ENCODE peak calls at places on chromosomes 2 and 18, in six cellular contexts. F, W, P, M, U and Q are unnamed samples.

GRCh38 chr2:240440251-240440650 is 4.8 kb downstream of the GPC1 start:
- DNase-seq in F (no peak), W (no peak), P (no peak), M (peak), U (no peak), Q (no peak)

GRCh38 chr18:44474067-44474411 is 206.6 kb upstream of the SETBP1 start:
- DNase-seq in F (no peak), W (no peak), P (no peak), M (no peak), U (no peak), Q (no peak)

GRCh38 chr18:68316636-68317035 is 398.3 kb downstream of the TMX3 start:
- DNase-seq in F (no peak), W (no peak), P (no peak), M (no peak), U (no peak), Q (no peak)

GRCh38 chr2:140473851-140474250 is 1657.0 kb downstream of the LRP1B start:
- DNase-seq in F (no peak), W (no peak), P (no peak), M (no peak), U (no peak), Q (no peak)

GRCh38 chr2:102449370-102449974 is 23.6 kb upstream of the SLC9A4 start:
- DNase-seq in F (no peak), W (no peak), P (peak), M (no peak), U (peak), Q (no peak)

GRCh38 chr2:80288576-80288975 is 16.0 kb downstream of the LRRTM1 start:
- DNase-seq in F (no peak), W (no peak), P (no peak), M (no peak), U (no peak), Q (peak)

GRCh38 chr2:215476424-215476823 is 40.6 kb upstream of the FN1 start:
- DNase-seq in F (no peak), W (no peak), P (no peak), M (no peak), U (no peak), Q (no peak)

GRCh38 chr18:24786027-24786426 is 325.6 kb downstream of the HRH4 start:
- DNase-seq in F (no peak), W (no peak), P (no peak), M (no peak), U (no peak), Q (no peak)

GRCh38 chr2:212845941-212846340 is 305.5 kb downstream of the IKZF2 start:
- DNase-seq in F (no peak), W (no peak), P (no peak), M (no peak), U (no peak), Q (no peak)

GRCh38 chr2:54212456-54212855 is 43.6 kb downstream of the TSPYL6 start:
- DNase-seq in F (no peak), W (no peak), P (peak), M (no peak), U (no peak), Q (no peak)

GRCh38 chr18:62682396-62682795 is 32.9 kb upstream of the PHLPP1 start:
- DNase-seq in F (no peak), W (no peak), P (no peak), M (no peak), U (no peak), Q (no peak)

GRCh38 chr2:172234716-172235661 is 132.3 kb upstream of the DLX2 start:
- DNase-seq in F (no peak), W (peak), P (no peak), M (no peak), U (no peak), Q (no peak)

GRCh38 chr2:172253190-172254052 is 150.7 kb upstream of the DLX2 start:
- DNase-seq in F (no peak), W (peak), P (peak), M (no peak), U (peak), Q (no peak)

GRCh38 chr2:74507926-74508520 is 528 bp upstream of the PCGF1 start:
- DNase-seq in F (no peak), W (peak), P (no peak), M (peak), U (no peak), Q (no peak)

GRCh38 chr18:60671022-60671421 is 298.4 kb upstream of the MC4R start:
- DNase-seq in F (no peak), W (no peak), P (no peak), M (no peak), U (no peak), Q (no peak)

GRCh38 chr2:75142081-75142480 is 57.2 kb downstream of the TACR1 start:
- DNase-seq in F (no peak), W (no peak), P (no peak), M (no peak), U (peak), Q (peak)

GRCh38 chr2:24164416-24164973 is 10.4 kb upstream of the FAM228A start:
- DNase-seq in F (peak), W (no peak), P (no peak), M (no peak), U (peak), Q (no peak)

GRCh38 chr2:232854082-232854481 is 16.0 kb upstream of the SNORC start:
- DNase-seq in F (no peak), W (no peak), P (no peak), M (no peak), U (peak), Q (no peak)

GRCh38 chr2:107669335-107669734 is 157.4 kb upstream of the RGPD4 start:
- DNase-seq in F (no peak), W (no peak), P (no peak), M (no peak), U (peak), Q (no peak)

GRCh38 chr2:36479406-36479805 is 118.6 kb downstream of the FEZ2 start:
- DNase-seq in F (no peak), W (no peak), P (no peak), M (no peak), U (no peak), Q (no peak)

GRCh38 chr18:23701017-23701416 is 11.8 kb downstream of the LAMA3 start:
- DNase-seq in F (no peak), W (no peak), P (no peak), M (no peak), U (no peak), Q (no peak)

GRCh38 chr2:196441527-196441926 is 198.0 kb upstream of the CCDC150 start:
- DNase-seq in F (no peak), W (no peak), P (no peak), M (no peak), U (no peak), Q (no peak)

GRCh38 chr2:189613077-189613636 is 32.6 kb upstream of the SLC40A1 start:
- DNase-seq in F (no peak), W (no peak), P (no peak), M (no peak), U (peak), Q (no peak)

GRCh38 chr2:235495373-235496238 is 1.8 kb downstream of the AGAP1 start:
- DNase-seq in F (no peak), W (no peak), P (no peak), M (no peak), U (no peak), Q (no peak)

GRCh38 chr18:10530852-10531251 is 5.0 kb downstream of the NAPG start:
- DNase-seq in F (no peak), W (no peak), P (no peak), M (no peak), U (no peak), Q (no peak)

GRCh38 chr2:182372661-182373060 is 54.2 kb downstream of the PDE1A start:
- DNase-seq in F (no peak), W (no peak), P (peak), M (no peak), U (peak), Q (peak)

GRCh38 chr18:62741118-62741566 is 25.8 kb downstream of the PHLPP1 start:
- DNase-seq in F (no peak), W (no peak), P (no peak), M (no peak), U (peak), Q (peak)

GRCh38 chr2:30334738-30335426 is 103.5 kb downstream of the LBH start:
- DNase-seq in F (peak), W (no peak), P (no peak), M (no peak), U (peak), Q (no peak)

GRCh38 chr18:76499596-76500340 is 4.7 kb upstream of the ZNF516 start:
- DNase-seq in F (peak), W (no peak), P (no peak), M (no peak), U (no peak), Q (no peak)

GRCh38 chr2:195322324-195322723 is 334.7 kb upstream of the SLC39A10 start:
- DNase-seq in F (no peak), W (peak), P (no peak), M (no peak), U (peak), Q (no peak)

GRCh38 chr2:199594443-199594842 is 136.7 kb upstream of the SATB2 start:
- DNase-seq in F (no peak), W (no peak), P (no peak), M (no peak), U (no peak), Q (no peak)

DNA sequence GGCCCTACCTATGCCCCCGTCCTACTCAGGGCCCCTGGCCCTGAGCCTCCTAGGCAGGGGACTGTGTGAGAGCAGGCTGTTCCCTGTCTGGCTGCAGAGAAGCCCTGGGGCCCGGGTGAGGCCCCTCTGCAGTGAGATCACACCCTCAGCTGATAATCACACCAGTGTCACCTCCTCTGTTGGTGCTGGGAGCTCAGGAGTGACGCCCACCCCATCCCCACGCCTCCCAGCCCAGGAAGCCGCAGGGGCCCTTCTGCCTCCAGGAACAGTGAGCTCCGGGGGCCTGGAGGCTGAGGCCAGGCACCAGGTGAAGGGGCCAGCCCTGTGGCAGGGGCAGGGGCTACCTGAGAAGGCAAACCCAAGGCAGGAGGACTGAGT is 20.0 kb downstream of the KCNIP3 start:
- DNase-seq in F (no peak), W (no peak), P (peak), M (no peak), U (no peak), Q (no peak)
- TF ChIP-seq POLR2A in F (no peak), W (no peak), P (no peak), M (no peak), U (no peak), Q (no peak)

GRCh38 chr18:35242426-35242825 is 1.6 kb downstream of the ZNF397 start:
- DNase-seq in F (no peak), W (no peak), P (no peak), M (no peak), U (no peak), Q (no peak)

GRCh38 chr18:35241523-35241804 is 630 bp downstream of the ZNF397 start:
- DNase-seq in F (peak), W (no peak), P (no peak), M (no peak), U (no peak), Q (no peak)

GRCh38 chr18:35244671-35245070 is 3.8 kb downstream of the ZNF397 start:
- DNase-seq in F (no peak), W (no peak), P (no peak), M (no peak), U (no peak), Q (no peak)

GRCh38 chr18:35239314-35239713 is 1.5 kb upstream of the ZNF397 start:
- DNase-seq in F (no peak), W (no peak), P (no peak), M (no peak), U (no peak), Q (no peak)

GRCh38 chr18:35240664-35241522 is at the start of gene ZNF397:
- DNase-seq in F (peak), W (peak), P (peak), M (peak), U (peak), Q (peak)
- TF ChIP-seq POLR2A in F (peak), W (peak), P (peak), M (peak), U (peak), Q (peak)

GRCh38 chr2:168802825-168803726 is 639 bp downstream of the NOSTRIN start:
- DNase-seq in F (no peak), W (no peak), P (no peak), M (no peak), U (no peak), Q (no peak)
- TF ChIP-seq POLR2A in F (no peak), W (no peak), P (no peak), M (no peak), U (no peak), Q (no peak)

DNA sequence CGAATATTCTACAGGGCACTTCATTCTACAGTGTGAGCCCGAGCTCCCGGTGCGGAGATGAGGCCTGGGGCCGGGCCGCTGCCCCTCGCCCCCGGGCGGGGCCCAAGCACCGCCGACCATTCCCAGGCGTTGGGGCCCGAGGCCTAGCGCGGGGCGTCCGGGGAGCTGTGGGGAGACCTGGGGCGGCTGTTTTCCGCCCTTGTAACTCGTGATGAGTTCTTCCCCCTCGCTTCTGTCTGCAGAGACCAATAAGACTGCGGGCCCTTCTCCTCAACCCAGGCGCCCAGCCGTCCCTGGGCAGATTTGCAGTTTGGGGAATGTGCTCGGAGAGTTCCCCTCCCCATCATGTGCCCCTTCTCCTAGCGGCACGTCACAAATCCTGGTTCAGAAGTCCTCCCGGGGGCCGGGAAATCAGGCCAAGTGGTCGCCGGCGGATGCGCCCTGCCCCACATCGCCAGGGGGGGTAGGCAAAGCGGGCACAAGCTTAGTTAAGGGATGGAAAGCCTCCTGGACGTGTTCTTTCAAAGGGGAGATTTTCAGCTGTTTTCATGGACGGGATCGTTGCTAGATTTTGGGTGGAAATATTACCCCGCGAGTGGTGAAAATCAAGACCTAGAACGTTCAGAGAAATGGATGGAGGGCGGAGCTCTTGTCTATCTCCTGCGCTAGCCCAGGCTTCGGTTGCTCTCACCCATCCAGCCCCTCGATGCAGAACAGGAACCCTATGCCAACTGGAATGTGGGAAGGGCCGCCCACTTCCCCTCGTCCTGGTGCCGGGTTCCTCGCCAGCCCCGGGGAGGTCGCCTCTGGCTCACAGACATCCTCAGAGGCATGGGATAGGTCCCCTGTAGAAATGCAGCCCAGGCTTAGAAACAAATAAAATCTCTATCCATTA is 18.8 kb upstream of the HAAO start:
- DNase-seq in F (no peak), W (peak), P (peak), M (peak), U (no peak), Q (peak)
- TF ChIP-seq POLR2A in F (no peak), W (no peak), P (peak), M (no peak), U (no peak), Q (peak)

DNA sequence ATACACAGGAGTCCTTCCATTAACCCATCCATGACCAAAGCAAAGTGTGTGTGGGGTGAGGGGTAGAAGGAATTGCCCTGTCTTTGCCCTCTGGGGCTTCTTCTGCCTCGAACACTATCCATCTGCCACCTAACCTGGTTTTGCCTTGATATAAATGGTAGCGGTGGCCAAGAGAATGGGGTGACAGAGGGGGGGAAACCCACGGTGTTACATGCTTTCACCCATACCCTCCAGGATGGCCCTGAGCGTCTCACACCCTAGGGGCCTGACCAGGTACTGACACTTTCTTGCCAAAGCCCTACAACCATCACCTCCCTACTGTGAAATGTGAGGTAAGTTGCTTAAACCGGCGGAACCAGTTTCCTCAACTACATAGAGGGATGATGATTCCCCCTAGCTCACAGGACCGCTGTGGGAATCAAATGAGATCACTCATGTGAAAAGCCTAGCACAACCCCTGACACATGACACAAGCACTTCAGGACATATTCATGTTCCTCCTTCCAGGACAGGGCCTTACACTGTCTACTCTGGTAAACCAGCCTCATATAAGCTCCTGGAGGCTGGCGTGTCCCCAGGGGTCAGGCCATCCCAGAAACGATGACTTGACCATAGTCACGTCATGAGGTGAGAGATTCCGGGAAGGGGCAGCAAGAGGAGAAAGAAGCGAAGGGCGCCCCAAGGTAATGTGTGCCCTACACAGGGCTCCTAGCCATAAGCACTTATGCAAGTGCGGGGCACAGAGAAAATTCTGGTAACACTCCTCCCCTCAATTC is 49.7 kb downstream of the C2orf42 start:
- DNase-seq in F (peak), W (peak), P (no peak), M (peak), U (peak), Q (peak)
- TF ChIP-seq POLR2A in F (peak), W (no peak), P (no peak), M (peak), U (no peak), Q (peak)

GRCh38 chr2:217858519-217859466 is 144.0 kb downstream of the TNS1 start:
- DNase-seq in F (no peak), W (no peak), P (no peak), M (peak), U (peak), Q (peak)
- TF ChIP-seq POLR2A in F (no peak), W (no peak), P (no peak), M (no peak), U (no peak), Q (peak)

GRCh38 chr2:28904802-28905499 is 10.5 kb downstream of the WDR43 start:
- DNase-seq in F (no peak), W (no peak), P (no peak), M (no peak), U (no peak), Q (no peak)

GRCh38 chr2:28905533-28905932 is 11.1 kb downstream of the WDR43 start:
- DNase-seq in F (no peak), W (no peak), P (no peak), M (no peak), U (no peak), Q (no peak)

GRCh38 chr2:28908172-28908571 is 13.7 kb downstream of the WDR43 start:
- DNase-seq in F (no peak), W (no peak), P (no peak), M (no peak), U (no peak), Q (no peak)

GRCh38 chr2:28906376-28906775 is 11.9 kb downstream of the WDR43 start:
- DNase-seq in F (no peak), W (no peak), P (no peak), M (no peak), U (no peak), Q (no peak)

GRCh38 chr2:28906821-28907220 is 12.4 kb downstream of the WDR43 start:
- DNase-seq in F (no peak), W (no peak), P (no peak), M (no peak), U (no peak), Q (no peak)
- TF ChIP-seq POLR2A in F (no peak), W (no peak), P (no peak), M (no peak), U (no peak), Q (no peak)

GRCh38 chr2:206801417-206801772 is 36.0 kb downstream of the FASTKD2 start:
- DNase-seq in F (no peak), W (no peak), P (no peak), M (no peak), U (no peak), Q (no peak)

GRCh38 chr2:206802654-206803514 is 37.5 kb downstream of the FASTKD2 start:
- DNase-seq in F (no peak), W (no peak), P (no peak), M (no peak), U (no peak), Q (no peak)

GRCh38 chr2:206805922-206806607 is 40.7 kb downstream of the FASTKD2 start:
- DNase-seq in F (no peak), W (no peak), P (no peak), M (no peak), U (no peak), Q (no peak)

GRCh38 chr2:206800501-206801416 is 35.4 kb downstream of the FASTKD2 start:
- DNase-seq in F (no peak), W (peak), P (peak), M (no peak), U (peak), Q (peak)

GRCh38 chr2:206804326-206804725 is 38.9 kb downstream of the FASTKD2 start:
- DNase-seq in F (no peak), W (no peak), P (no peak), M (no peak), U (no peak), Q (no peak)
- TF ChIP-seq POLR2A in F (no peak), W (no peak), P (no peak), M (no peak), U (no peak), Q (no peak)

GRCh38 chr2:237581751-237582746 is 8.5 kb downstream of the RAB17 start:
- DNase-seq in F (peak), W (no peak), P (no peak), M (no peak), U (peak), Q (peak)
- TF ChIP-seq POLR2A in F (no peak), W (no peak), P (no peak), M (no peak), U (no peak), Q (no peak)